ENCODE peak calls at places on chromosomes 2 and 18, in nine cellular contexts. J is NCI-H2081, D is MM.1S, U is adrenal gland, T is neuronal stem cell, S is anterior cingulate cortex, H is COLO829, G is dorsolateral prefrontal cortex, F is Karpas-422. Y is an unnamed sample.

GRCh38 chr18:8448091-8448490 is 161.1 kb upstream of the RAB12 start:
- DNase-seq in H (no peak), G (no peak), T (no peak), F (no peak), S (no peak), J (no peak), U (no peak), D (no peak), Y (no peak)

GRCh38 chr2:203751886-203752285 is 45.4 kb downstream of the CD28 start:
- DNase-seq in H (no peak), U (no peak), D (no peak), S (no peak), G (no peak), J (no peak), F (no peak), T (no peak), Y (no peak)

GRCh38 chr2:104849618-104850097 is 4.3 kb upstream of the POU3F3 start:
- DNase-seq in F (peak; percentile 83), D (peak; percentile 68), G (peak; percentile 82), U (peak; percentile 61), T (no peak), J (peak; percentile 63), S (peak; percentile 66), H (peak; percentile 36), Y (peak; percentile 48)

GRCh38 chr2:2646312-2647051 is 315.4 kb upstream of the MYT1L start:
- DNase-seq in J (no peak), H (no peak), F (no peak), T (no peak), U (no peak), D (peak; percentile 41), G (no peak), S (no peak), Y (no peak)

GRCh38 chr18:55900380-55900779 is 312.4 kb upstream of the TCF4 start:
- DNase-seq in D (no peak), S (no peak), H (no peak), J (no peak), U (no peak), F (no peak), T (no peak), G (no peak), Y (no peak)

GRCh38 chr2:232492236-232492848 is 4.7 kb upstream of the ECEL1 start:
- DNase-seq in U (no peak), F (no peak), H (no peak), J (no peak), T (no peak), S (no peak), D (no peak), G (no peak), Y (no peak)

GRCh38 chr2:234690569-234691225 is 193.8 kb upstream of the ARL4C start:
- DNase-seq in U (peak; percentile 30), F (no peak), H (no peak), S (no peak), J (peak; percentile 100), D (no peak), T (no peak), G (no peak), Y (peak; percentile 34)

GRCh38 chr2:241940329-241940728 is 70.8 kb downstream of the RTP5 start:
- DNase-seq in S (no peak), T (no peak), H (no peak), J (no peak), F (peak; percentile 61), G (no peak), U (no peak), D (no peak), Y (no peak)

GRCh38 chr2:223580951-223581350 is 21.2 kb downstream of the SCG2 start:
- DNase-seq in F (no peak), G (no peak), J (no peak), D (no peak), H (peak; percentile 57), U (peak; percentile 16), T (no peak), S (no peak), Y (no peak)

GRCh38 chr2:101946372-101946771 is 45.4 kb upstream of the IL1R2 start:
- DNase-seq in D (no peak), F (peak; percentile 41), S (no peak), H (no peak), T (no peak), U (no peak), G (no peak), J (no peak), Y (no peak)

GRCh38 chr2:47174731-47175361 is 19.7 kb upstream of the STPG4 start:
- DNase-seq in J (peak; percentile 55), U (peak; percentile 49), D (peak; percentile 75), H (peak; percentile 29), G (no peak), T (no peak), F (peak; percentile 74), S (no peak), Y (peak; percentile 90)

GRCh38 chr2:127102464-127103242 is 4.3 kb downstream of the BIN1 start:
- DNase-seq in H (no peak), J (no peak), U (peak; percentile 14), G (peak; percentile 26), T (no peak), S (no peak), D (no peak), F (no peak), Y (no peak)

GRCh38 chr2:197152451-197153228 is 157.9 kb downstream of the ANKRD44 start:
- DNase-seq in H (no peak), G (no peak), U (no peak), D (no peak), T (no peak), J (no peak), S (no peak), F (peak; percentile 96), Y (no peak)

GRCh38 chr2:183269956-183270355 is 145.7 kb downstream of the NUP35 start:
- DNase-seq in U (no peak), F (no peak), G (no peak), H (peak; percentile 6), D (no peak), S (no peak), T (no peak), J (peak; percentile 14), Y (no peak)

GRCh38 chr18:24176727-24177416 is 38.0 kb downstream of the CABYR start:
- DNase-seq in D (peak; percentile 91), S (peak; percentile 38), F (peak; percentile 87), J (peak; percentile 12), U (peak; percentile 63), G (peak; percentile 74), H (peak; percentile 19), T (peak; percentile 61), Y (no peak)

GRCh38 chr2:224178085-224178484 is 139.0 kb upstream of the SERPINE2 start:
- DNase-seq in J (peak; percentile 15), D (no peak), S (no peak), U (no peak), T (no peak), F (no peak), G (no peak), H (no peak), Y (no peak)

GRCh38 chr18:12307871-12308385 is at the start of gene TUBB6:
- DNase-seq in H (no peak), G (no peak), F (no peak), S (no peak), J (peak; percentile 48), T (peak; percentile 57), U (peak; percentile 65), D (no peak), Y (no peak)

GRCh38 chr2:142920579-142920978 is 43.1 kb downstream of the KYNU start:
- DNase-seq in T (no peak), U (no peak), F (no peak), J (no peak), H (no peak), G (no peak), D (no peak), S (no peak), Y (no peak)

GRCh38 chr2:60707750-60708371 is 48.2 kb upstream of the PAPOLG start:
- DNase-seq in F (peak; percentile 86), T (peak; percentile 21), S (no peak), U (no peak), J (peak; percentile 34), G (no peak), H (peak; percentile 73), D (peak; percentile 58), Y (peak; percentile 1)

GRCh38 chr2:3605013-3605961 is 10.4 kb downstream of the COLEC11 start:
- DNase-seq in D (no peak), T (no peak), H (peak; percentile 89), J (peak; percentile 64), S (peak; percentile 67), G (no peak), F (peak; percentile 96), U (peak; percentile 89), Y (no peak)

GRCh38 chr2:43193996-43194869 is 32.2 kb downstream of the ZFP36L2 start:
- DNase-seq in H (no peak), T (no peak), G (no peak), F (no peak), S (no peak), J (no peak), U (no peak), D (no peak), Y (no peak)

GRCh38 chr2:19673213-19673791 is 228.5 kb downstream of the TTC32 start:
- DNase-seq in F (no peak), H (no peak), T (no peak), U (no peak), G (no peak), S (no peak), D (no peak), J (no peak), Y (peak; percentile 75)

GRCh38 chr2:122319551-122320132 is 564.2 kb downstream of the TSN start:
- DNase-seq in G (no peak), J (no peak), H (peak; percentile 11), D (no peak), F (no peak), U (no peak), T (no peak), S (no peak), Y (no peak)

GRCh38 chr18:23740105-23740830 is 51.0 kb downstream of the LAMA3 start:
- DNase-seq in F (no peak), U (no peak), S (no peak), D (no peak), G (no peak), T (no peak), H (no peak), J (peak; percentile 34), Y (no peak)

GRCh38 chr18:63823516-63824219 is 48.5 kb downstream of the SERPINB7 start:
- DNase-seq in D (no peak), U (peak; percentile 39), H (no peak), S (no peak), F (peak; percentile 76), J (no peak), G (no peak), T (no peak), Y (no peak)

GRCh38 chr18:49764032-49764431 is 49.3 kb downstream of the ACAA2 start:
- DNase-seq in G (no peak), S (no peak), J (no peak), T (no peak), D (no peak), H (no peak), F (no peak), U (no peak), Y (no peak)

GRCh38 chr2:204110250-204111183 is 174.0 kb downstream of the ICOS start:
- DNase-seq in J (no peak), H (no peak), F (no peak), T (no peak), G (no peak), D (peak; percentile 93), U (peak; percentile 21), S (no peak), Y (no peak)

GRCh38 chr2:130824492-130825061 is 12.1 kb upstream of the ARHGEF4 start:
- DNase-seq in S (peak; percentile 45), T (no peak), F (no peak), G (no peak), U (no peak), H (peak; percentile 97), J (peak; percentile 12), D (peak; percentile 47), Y (no peak)

GRCh38 chr18:42784612-42785011 is 330.9 kb downstream of the RIT2 start:
- DNase-seq in U (no peak), F (no peak), T (no peak), H (no peak), G (no peak), D (no peak), J (no peak), S (no peak), Y (no peak)

GRCh38 chr2:205372141-205372540 is 310.2 kb upstream of the NRP2 start:
- DNase-seq in F (peak; percentile 15), U (no peak), D (peak; percentile 27), S (no peak), G (no peak), H (peak; percentile 2), J (no peak), T (no peak), Y (no peak)

GRCh38 chr2:230875347-230876315 is 10.9 kb downstream of the ITM2C start:
- DNase-seq in G (no peak), D (no peak), S (no peak), H (no peak), J (no peak), U (no peak), F (no peak), T (no peak), Y (no peak)